ENCODE peak calls at places on chromosomes 4 and X, in seven cellular contexts. One of them, this sample, is unnamed.

GRCh38 chr4:183097251-183098079 is 1.6 kb upstream of the WWC2 start:
- DNase-seq in NCI-H526 treated with DMSO at 0.1 percent for 48 hours: no peak
- DNase-seq in stimulated activated CD8-positive, alpha-beta memory T cell treated with anti-CD3 and anti-CD28 coated beads, Interleukin-15, amount 100 ng/mL, for 24 hours: no peak
- DNase-seq in aorta: no peak
- DNase-seq in Kasumi-1: no peak
- DNase-seq in HTR-8/SVneo: no peak
- DNase-seq in AG04450: no peak
- DNase-seq in this sample: no peak

GRCh38 chrX:118152721-118153120 is 36.1 kb upstream of the KLHL13 start:
- DNase-seq in HTR-8/SVneo: no peak
- DNase-seq in Kasumi-1: no peak
- DNase-seq in stimulated activated CD8-positive, alpha-beta memory T cell treated with anti-CD3 and anti-CD28 coated beads, Interleukin-15, amount 100 ng/mL, for 24 hours: no peak
- DNase-seq in aorta: no peak
- DNase-seq in AG04450: no peak
- DNase-seq in NCI-H526 treated with DMSO at 0.1 percent for 48 hours: no peak
- DNase-seq in this sample: no peak

GRCh38 chr4:16253127-16253960 is 27.1 kb upstream of the TAPT1 start:
- DNase-seq in AG04450: peak; percentile 55
- DNase-seq in stimulated activated CD8-positive, alpha-beta memory T cell treated with anti-CD3 and anti-CD28 coated beads, Interleukin-15, amount 100 ng/mL, for 24 hours: no peak
- DNase-seq in Kasumi-1: no peak
- DNase-seq in aorta: no peak
- DNase-seq in NCI-H526 treated with DMSO at 0.1 percent for 48 hours: no peak
- DNase-seq in HTR-8/SVneo: peak; percentile 53
- DNase-seq in this sample: no peak

GRCh38 chr4:150679767-150680088 is 97.8 kb downstream of the MAB21L2 start:
- DNase-seq in NCI-H526 treated with DMSO at 0.1 percent for 48 hours: no peak
- DNase-seq in Kasumi-1: no peak
- DNase-seq in aorta: no peak
- DNase-seq in HTR-8/SVneo: peak; percentile 17
- DNase-seq in AG04450: no peak
- DNase-seq in stimulated activated CD8-positive, alpha-beta memory T cell treated with anti-CD3 and anti-CD28 coated beads, Interleukin-15, amount 100 ng/mL, for 24 hours: no peak
- DNase-seq in this sample: no peak

GRCh38 chr4:83389756-83390505 is 55.3 kb upstream of the HPSE start:
- DNase-seq in AG04450: no peak
- DNase-seq in aorta: no peak
- DNase-seq in Kasumi-1: no peak
- DNase-seq in stimulated activated CD8-positive, alpha-beta memory T cell treated with anti-CD3 and anti-CD28 coated beads, Interleukin-15, amount 100 ng/mL, for 24 hours: no peak
- DNase-seq in HTR-8/SVneo: no peak
- DNase-seq in NCI-H526 treated with DMSO at 0.1 percent for 48 hours: no peak
- DNase-seq in this sample: no peak

GRCh38 chr4:119589165-119589564 is 39.4 kb downstream of the PDE5A start:
- DNase-seq in aorta: no peak
- DNase-seq in stimulated activated CD8-positive, alpha-beta memory T cell treated with anti-CD3 and anti-CD28 coated beads, Interleukin-15, amount 100 ng/mL, for 24 hours: no peak
- DNase-seq in NCI-H526 treated with DMSO at 0.1 percent for 48 hours: no peak
- DNase-seq in AG04450: no peak
- DNase-seq in Kasumi-1: no peak
- DNase-seq in HTR-8/SVneo: no peak
- DNase-seq in this sample: no peak

GRCh38 chrX:10447577-10448214 is 172.7 kb downstream of the MID1 start:
- DNase-seq in AG04450: no peak
- DNase-seq in HTR-8/SVneo: peak; percentile 27
- DNase-seq in aorta: no peak
- DNase-seq in NCI-H526 treated with DMSO at 0.1 percent for 48 hours: no peak
- DNase-seq in stimulated activated CD8-positive, alpha-beta memory T cell treated with anti-CD3 and anti-CD28 coated beads, Interleukin-15, amount 100 ng/mL, for 24 hours: no peak
- DNase-seq in Kasumi-1: no peak
- DNase-seq in this sample: no peak

GRCh38 chr4:115687356-115687755 is 573.9 kb upstream of the NDST4 start:
- DNase-seq in Kasumi-1: no peak
- DNase-seq in AG04450: no peak
- DNase-seq in stimulated activated CD8-positive, alpha-beta memory T cell treated with anti-CD3 and anti-CD28 coated beads, Interleukin-15, amount 100 ng/mL, for 24 hours: no peak
- DNase-seq in aorta: no peak
- DNase-seq in HTR-8/SVneo: no peak
- DNase-seq in NCI-H526 treated with DMSO at 0.1 percent for 48 hours: peak; percentile 37
- DNase-seq in this sample: no peak

GRCh38 chr4:101265816-101266172 is 81.5 kb downstream of the PPP3CA start:
- DNase-seq in stimulated activated CD8-positive, alpha-beta memory T cell treated with anti-CD3 and anti-CD28 coated beads, Interleukin-15, amount 100 ng/mL, for 24 hours: no peak
- DNase-seq in aorta: no peak
- DNase-seq in HTR-8/SVneo: no peak
- DNase-seq in Kasumi-1: no peak
- DNase-seq in AG04450: no peak
- DNase-seq in NCI-H526 treated with DMSO at 0.1 percent for 48 hours: no peak
- DNase-seq in this sample: no peak

GRCh38 chr4:7159923-7160322 is 32.4 kb upstream of the SORCS2 start:
- DNase-seq in AG04450: no peak
- DNase-seq in aorta: peak; percentile 9
- DNase-seq in NCI-H526 treated with DMSO at 0.1 percent for 48 hours: no peak
- DNase-seq in stimulated activated CD8-positive, alpha-beta memory T cell treated with anti-CD3 and anti-CD28 coated beads, Interleukin-15, amount 100 ng/mL, for 24 hours: no peak
- DNase-seq in HTR-8/SVneo: no peak
- DNase-seq in Kasumi-1: no peak
- DNase-seq in this sample: no peak

GRCh38 chrX:153598541-153599191 is at the start of gene CCNQ:
- DNase-seq in Kasumi-1: peak; percentile 52
- DNase-seq in AG04450: no peak
- DNase-seq in HTR-8/SVneo: no peak
- DNase-seq in stimulated activated CD8-positive, alpha-beta memory T cell treated with anti-CD3 and anti-CD28 coated beads, Interleukin-15, amount 100 ng/mL, for 24 hours: no peak
- DNase-seq in aorta: peak; percentile 75
- DNase-seq in NCI-H526 treated with DMSO at 0.1 percent for 48 hours: no peak
- DNase-seq in this sample: no peak

GRCh38 chr4:105520819-105521790 is 31.3 kb upstream of the ARHGEF38 start:
- DNase-seq in aorta: no peak
- DNase-seq in HTR-8/SVneo: peak; percentile 14
- DNase-seq in AG04450: peak; percentile 11
- DNase-seq in Kasumi-1: peak; percentile 82
- DNase-seq in NCI-H526 treated with DMSO at 0.1 percent for 48 hours: peak; percentile 17
- DNase-seq in stimulated activated CD8-positive, alpha-beta memory T cell treated with anti-CD3 and anti-CD28 coated beads, Interleukin-15, amount 100 ng/mL, for 24 hours: no peak
- DNase-seq in this sample: peak; percentile 69

GRCh38 chr4:146647615-146648383 is 9.1 kb downstream of the POU4F2 start:
- DNase-seq in stimulated activated CD8-positive, alpha-beta memory T cell treated with anti-CD3 and anti-CD28 coated beads, Interleukin-15, amount 100 ng/mL, for 24 hours: no peak
- DNase-seq in NCI-H526 treated with DMSO at 0.1 percent for 48 hours: no peak
- DNase-seq in AG04450: no peak
- DNase-seq in HTR-8/SVneo: no peak
- DNase-seq in Kasumi-1: no peak
- DNase-seq in aorta: no peak
- DNase-seq in this sample: no peak

GRCh38 chrX:15947648-15948317 is 93.2 kb upstream of the AP1S2 start:
- DNase-seq in AG04450: peak; percentile 8
- DNase-seq in aorta: no peak
- DNase-seq in HTR-8/SVneo: peak; percentile 45
- DNase-seq in stimulated activated CD8-positive, alpha-beta memory T cell treated with anti-CD3 and anti-CD28 coated beads, Interleukin-15, amount 100 ng/mL, for 24 hours: no peak
- DNase-seq in Kasumi-1: no peak
- DNase-seq in NCI-H526 treated with DMSO at 0.1 percent for 48 hours: no peak
- DNase-seq in this sample: no peak

GRCh38 chrX:101708180-101708579 is 48.5 kb upstream of the ARMCX2 start:
- DNase-seq in stimulated activated CD8-positive, alpha-beta memory T cell treated with anti-CD3 and anti-CD28 coated beads, Interleukin-15, amount 100 ng/mL, for 24 hours: no peak
- DNase-seq in HTR-8/SVneo: no peak
- DNase-seq in aorta: no peak
- DNase-seq in NCI-H526 treated with DMSO at 0.1 percent for 48 hours: no peak
- DNase-seq in Kasumi-1: no peak
- DNase-seq in AG04450: no peak
- DNase-seq in this sample: no peak

GRCh38 chr4:28463184-28463690 is 1602.6 kb downstream of the STIM2 start:
- DNase-seq in aorta: no peak
- DNase-seq in stimulated activated CD8-positive, alpha-beta memory T cell treated with anti-CD3 and anti-CD28 coated beads, Interleukin-15, amount 100 ng/mL, for 24 hours: no peak
- DNase-seq in AG04450: no peak
- DNase-seq in HTR-8/SVneo: no peak
- DNase-seq in Kasumi-1: no peak
- DNase-seq in NCI-H526 treated with DMSO at 0.1 percent for 48 hours: no peak
- DNase-seq in this sample: no peak

GRCh38 chr4:58138786-58139185 is 1028.6 kb upstream of the IGFBP7 start:
- DNase-seq in Kasumi-1: no peak
- DNase-seq in stimulated activated CD8-positive, alpha-beta memory T cell treated with anti-CD3 and anti-CD28 coated beads, Interleukin-15, amount 100 ng/mL, for 24 hours: no peak
- DNase-seq in AG04450: no peak
- DNase-seq in aorta: no peak
- DNase-seq in HTR-8/SVneo: no peak
- DNase-seq in NCI-H526 treated with DMSO at 0.1 percent for 48 hours: no peak
- DNase-seq in this sample: no peak

GRCh38 chr4:16758206-16758605 is 140.2 kb downstream of the LDB2 start:
- DNase-seq in Kasumi-1: no peak
- DNase-seq in HTR-8/SVneo: no peak
- DNase-seq in aorta: no peak
- DNase-seq in AG04450: no peak
- DNase-seq in stimulated activated CD8-positive, alpha-beta memory T cell treated with anti-CD3 and anti-CD28 coated beads, Interleukin-15, amount 100 ng/mL, for 24 hours: no peak
- DNase-seq in NCI-H526 treated with DMSO at 0.1 percent for 48 hours: no peak
- DNase-seq in this sample: no peak

This sample was measured in tibial nerve.